ENCODE peak calls at places on chromosomes 16 and 17, in five cellular contexts. K is heart right ventricle, V is uterus, Y is breast epithelium, E is colonic mucosa. C is an unnamed sample.

GRCh38 chr16:4116328-4117249 is at the start of gene ADCY9:
- DNase-seq in K (peak; percentile 88), V (peak; percentile 64), Y (no peak), E (peak; percentile 73), C (peak; percentile 25)

GRCh38 chr17:17835415-17836249 is 1.2 kb downstream of the SREBF1 start:
- DNase-seq in Y (no peak), K (no peak), E (no peak), V (peak; percentile 52), C (no peak)

GRCh38 chr17:60327122-60327869 is 64.6 kb downstream of the USP32 start:
- DNase-seq in V (no peak), Y (no peak), E (no peak), K (no peak), C (no peak)

GRCh38 chr16:75026892-75027391 is 28.1 kb downstream of the ZNRF1 start:
- DNase-seq in E (no peak), K (no peak), V (no peak), Y (no peak), C (no peak)

GRCh38 chr17:4786111-4786491 is at the start of gene VMO1:
- DNase-seq in K (peak; percentile 32), E (no peak), V (peak; percentile 37), Y (no peak), C (no peak)

GRCh38 chr16:87815567-87815966 is 49.8 kb upstream of the KLHDC4 start:
- DNase-seq in E (no peak), K (no peak), V (no peak), Y (no peak), C (no peak)

GRCh38 chr17:1164935-1165556 is 14.7 kb downstream of the ABR start:
- DNase-seq in E (no peak), V (peak; percentile 54), Y (no peak), K (peak; percentile 65), C (no peak)

GRCh38 chr16:69906838-69907301 is 44.3 kb upstream of the CLEC18A start:
- DNase-seq in E (no peak), K (no peak), V (no peak), Y (no peak), C (no peak)

GRCh38 chr17:48814504-48814903 is 2.5 kb downstream of the TTLL6 start:
- DNase-seq in V (no peak), E (peak; percentile 78), Y (no peak), K (no peak), C (no peak)

GRCh38 chr17:49993423-49994037 is 1.5 kb downstream of the DLX3 start:
- DNase-seq in Y (no peak), V (no peak), E (no peak), K (no peak), C (no peak)

GRCh38 chr17:71970312-71970711 is 150.5 kb upstream of the SOX9 start:
- DNase-seq in V (no peak), Y (no peak), K (no peak), E (no peak), C (no peak)

GRCh38 chr16:80285089-80285488 is 255.7 kb upstream of the DYNLRB2 start:
- DNase-seq in Y (no peak), E (no peak), V (no peak), K (no peak), C (no peak)

GRCh38 chr17:70661342-70662222 is 492.2 kb downstream of the KCNJ2 start:
- DNase-seq in Y (no peak), K (no peak), E (peak; percentile 57), V (no peak), C (no peak)

GRCh38 chr16:51577621-51578303 is 426.7 kb upstream of the SALL1 start:
- DNase-seq in V (no peak), K (no peak), Y (no peak), E (no peak), C (no peak)

GRCh38 chr16:26992661-26993365 is 73.9 kb upstream of the C16orf82 start:
- DNase-seq in K (no peak), E (no peak), V (no peak), Y (no peak), C (no peak)

GRCh38 chr17:44197980-44198720 is 1.5 kb downstream of the ATXN7L3 start:
- DNase-seq in Y (no peak), K (no peak), E (peak; percentile 60), V (no peak), C (no peak)

GRCh38 chr16:73043828-73044493 is 4.0 kb downstream of the ZFHX3 start:
- DNase-seq in K (no peak), E (no peak), Y (no peak), V (no peak), C (no peak)

GRCh38 chr17:58172369-58173071 is 5.7 kb downstream of the OR4D2 start:
- DNase-seq in V (no peak), K (no peak), E (no peak), Y (no peak), C (peak; percentile 31)

GRCh38 chr16:78988361-78988992 is 612.1 kb downstream of the MAF start:
- DNase-seq in Y (no peak), V (no peak), E (no peak), K (no peak), C (no peak)

GRCh38 chr17:68734911-68735310 is 133.7 kb upstream of the FAM20A start:
- DNase-seq in Y (no peak), V (no peak), K (no peak), E (no peak), C (no peak)

GRCh38 chr17:49195746-49196145 is 14.6 kb downstream of the GNGT2 start:
- DNase-seq in V (no peak), E (no peak), Y (no peak), K (no peak), C (no peak)

GRCh38 chr17:31355935-31356334 is 34.5 kb upstream of the EVI2A start:
- DNase-seq in Y (no peak), E (no peak), K (no peak), V (no peak), C (peak; percentile 57)

GRCh38 chr17:75250009-75250471 is 11.4 kb downstream of the GGA3 start:
- DNase-seq in K (no peak), Y (no peak), E (no peak), V (no peak), C (no peak)

GRCh38 chr17:3796110-3796821 is 4.7 kb downstream of the ITGAE start:
- DNase-seq in K (no peak), V (no peak), Y (peak; percentile 36), E (no peak), C (no peak)

GRCh38 chr17:72397223-72397667 is 276.4 kb downstream of the SOX9 start:
- DNase-seq in V (no peak), Y (no peak), E (no peak), K (no peak), C (no peak)

GRCh38 chr16:89697616-89698331 is 3.7 kb downstream of the SPATA2L start:
- DNase-seq in V (no peak), E (peak; percentile 22), Y (no peak), K (no peak), C (no peak)

GRCh38 chr16:53773881-53774280 is 69.9 kb downstream of the FTO start:
- DNase-seq in Y (no peak), K (no peak), E (no peak), V (no peak), C (no peak)

GRCh38 chr17:39401412-39402278 is at the start of gene FBXL20:
- DNase-seq in V (peak; percentile 94), Y (peak; percentile 91), K (peak; percentile 95), E (peak; percentile 97), C (peak; percentile 50)

GRCh38 chr17:39402279-39402889 is 958 bp upstream of the FBXL20 start:
- DNase-seq in Y (peak; percentile 87), K (peak; percentile 91), V (peak; percentile 91), E (peak; percentile 96), C (peak; percentile 81)

GRCh38 chr17:39406951-39407350 is 5.5 kb upstream of the FBXL20 start:
- DNase-seq in Y (no peak), K (no peak), V (no peak), E (no peak), C (no peak)

GRCh38 chr17:39402890-39403605 is 1.6 kb upstream of the FBXL20 start:
- DNase-seq in K (peak; percentile 11), E (no peak), V (no peak), Y (no peak), C (no peak)

GRCh38 chr17:39404542-39405378 is 3.3 kb upstream of the FBXL20 start:
- DNase-seq in V (no peak), Y (no peak), K (no peak), E (no peak), C (no peak)
- TF ChIP-seq CTCF in V (no peak), Y (no peak), K (no peak), E (no peak), C (no peak)

GRCh38 chr17:64091571-64091970 is 38.4 kb downstream of the ERN1 start:
- DNase-seq in K (no peak), Y (no peak), V (no peak), E (no peak), C (no peak)
- H3K4me3 ChIP-seq in K (no peak overlapping the region), Y (no peak overlapping the region), V (no peak overlapping the region), E (no peak overlapping the region), C (no peak overlapping the region)

DNA sequence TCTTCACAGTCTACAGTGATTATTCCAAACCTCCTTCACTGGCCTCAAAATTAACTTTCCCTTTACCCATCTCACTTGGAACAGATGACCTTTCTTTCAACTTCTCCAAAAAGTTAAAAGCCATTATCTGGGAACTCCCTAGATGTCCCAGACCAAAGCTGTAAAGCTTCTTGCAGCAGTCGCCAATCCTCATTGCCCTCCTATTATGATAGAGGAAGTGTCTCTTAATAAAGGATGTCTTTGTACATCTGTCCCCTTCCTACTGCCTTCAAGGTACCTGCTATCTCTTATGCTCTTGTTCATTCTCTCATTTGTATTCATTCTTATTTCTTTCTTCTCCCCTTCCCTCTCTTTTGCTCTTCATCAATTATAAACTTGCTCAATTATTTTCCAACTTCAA is 127.5 kb downstream of the MRTFB start:
- DNase-seq in V (no peak), E (no peak), K (no peak), Y (no peak), C (no peak)
- TF ChIP-seq CTCF in V (no peak), E (no peak), K (no peak), Y (no peak), C (no peak)

DNA sequence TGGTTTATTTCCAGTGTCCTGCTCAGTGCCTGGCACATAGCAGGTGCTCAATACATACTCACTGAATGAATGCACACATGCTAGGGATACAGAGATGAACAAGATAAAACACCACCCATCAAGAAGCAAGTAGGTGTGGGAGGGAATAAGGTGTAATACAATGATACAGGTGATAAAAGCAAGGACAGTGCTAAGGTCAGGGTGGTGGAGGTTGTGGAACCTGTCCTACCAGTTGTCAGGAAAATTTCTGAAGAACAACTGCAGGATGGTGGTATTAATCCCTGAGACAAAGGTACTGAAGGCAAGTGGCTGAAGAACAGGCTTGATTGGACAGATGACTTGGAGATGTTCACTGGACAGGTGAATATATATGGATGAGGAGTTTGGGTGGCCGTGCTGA is 1.8 kb downstream of the KNOP1 start:
- DNase-seq in V (no peak), E (peak; percentile 74), K (no peak), Y (no peak), C (peak; percentile 52)
- H3K4me3 ChIP-seq in V (peak overlapping the region; percentile 99), E (peak overlapping the region; percentile 98), K (peak overlapping the region; percentile 94), Y (no peak overlapping the region), C (peak overlapping the region; percentile 98)